ENCODE peak calls at places on chromosomes 1 and 21, in four cellular contexts. Q is posterior cingulate gyrus, T is A549, X is fibroblast of gingiva. P is an unnamed sample.

GRCh38 chr1:28675921-28676257 is 7.3 kb downstream of the GMEB1 start:
- DNase-seq in Q (no peak), T (no peak), X (no peak), P (no peak)

GRCh38 chr1:216207154-216207553 is 216.1 kb downstream of the USH2A start:
- DNase-seq in Q (no peak), T (no peak), X (no peak), P (no peak)

GRCh38 chr1:245031041-245031440 is 123.7 kb upstream of the KIF26B start:
- DNase-seq in Q (no peak), T (no peak), X (no peak), P (no peak)

GRCh38 chr1:116289219-116289618 is 83.8 kb upstream of the ATP1A1 start:
- DNase-seq in Q (no peak), T (no peak), X (no peak), P (no peak)

GRCh38 chr21:31781737-31782136 is 49.8 kb upstream of the SCAF4 start:
- DNase-seq in Q (no peak), T (peak; percentile 4), X (peak; percentile 20), P (no peak)

GRCh38 chr1:162020145-162020544 is 3.5 kb downstream of the OLFML2B start:
- DNase-seq in Q (no peak), T (no peak), X (peak; percentile 31), P (no peak)

GRCh38 chr1:245843101-245843500 is 664.0 kb downstream of the SMYD3 start:
- DNase-seq in Q (no peak), T (no peak), X (no peak), P (no peak)

GRCh38 chr1:23424171-23424959 is at the start of gene TCEA3:
- DNase-seq in Q (no peak), T (no peak), X (no peak), P (no peak)

GRCh38 chr1:152189657-152190442 is 30.8 kb upstream of the RPTN start:
- DNase-seq in Q (no peak), T (peak; percentile 83), X (peak; percentile 41), P (no peak)

GRCh38 chr1:33292726-33293340 is 28.1 kb downstream of the A3GALT2 start:
- DNase-seq in Q (no peak), T (no peak), X (no peak), P (no peak)

GRCh38 chr1:114153051-114153620 is 533 bp downstream of the SYT6 start:
- DNase-seq in Q (no peak), T (no peak), X (no peak), P (no peak)

GRCh38 chr1:186871784-186872183 is 43.0 kb downstream of the PLA2G4A start:
- DNase-seq in Q (no peak), T (no peak), X (no peak), P (no peak)